ENCODE peak calls at places on chromosomes 4 and X, in four cellular contexts. H, O, V and Q are unnamed samples.

GRCh38 chrX:36961590-36961989 is 46.6 kb upstream of the FAM47C start:
- DNase-seq in H (no peak), O (no peak), V (no peak), Q (no peak)

GRCh38 chr4:185682236-185682635 is 129.8 kb downstream of the SORBS2 start:
- DNase-seq in H (peak; percentile 73), O (peak; percentile 78), V (no peak), Q (no peak)

GRCh38 chr4:156347412-156348075 is 393.9 kb upstream of the CTSO start:
- DNase-seq in H (peak; percentile 90), O (no peak), V (no peak), Q (no peak)

GRCh38 chrX:95509474-95509873 is 1175.2 kb upstream of the DIAPH2 start:
- DNase-seq in H (no peak), O (no peak), V (no peak), Q (no peak)

GRCh38 chr4:13917010-13917409 is 289.5 kb upstream of the BOD1L1 start:
- DNase-seq in H (peak; percentile 93), O (no peak), V (no peak), Q (no peak)

GRCh38 chr4:146278986-146279385 is 64.6 kb downstream of the REELD1 start:
- DNase-seq in H (no peak), O (no peak), V (no peak), Q (no peak)

GRCh38 chr4:17597517-17597916 is 16.9 kb upstream of the MED28 start:
- DNase-seq in H (no peak), O (peak; percentile 61), V (no peak), Q (no peak)

GRCh38 chr4:140568507-140569306 is at the start of gene UCP1:
- DNase-seq in H (no peak), O (peak; percentile 0), V (no peak), Q (no peak)

GRCh38 chr4:91128519-91128918 is 1001.3 kb downstream of the CCSER1 start:
- DNase-seq in H (no peak), O (no peak), V (no peak), Q (no peak)

GRCh38 chrX:50747471-50747900 is 66.5 kb downstream of the SHROOM4 start:
- DNase-seq in H (no peak), O (peak; percentile 22), V (peak; percentile 7), Q (no peak)

GRCh38 chr4:74934016-74934821 is 1.3 kb downstream of the PARM1 start:
- DNase-seq in H (peak; percentile 19), O (peak; percentile 20), V (peak; percentile 14), Q (no peak)

GRCh38 chr4:4461850-4462249 is 74.9 kb downstream of the NSG1 start:
- DNase-seq in H (no peak), O (no peak), V (no peak), Q (no peak)

GRCh38 chr4:119683518-119683917 is 54.9 kb upstream of the PDE5A start:
- DNase-seq in H (peak; percentile 12), O (peak; percentile 6), V (no peak), Q (no peak)